ENCODE peak calls at places on chromosome 15, in four cellular contexts. A is HFF-Myc; J is RCC 7860; F is activated CD8-positive, alpha-beta memory T cell treated with anti-CD3 and anti-CD28 coated beads for 4 hours. P is an unnamed sample.

GRCh38 chr15:67547064-67547463 is 4.6 kb downstream of the MAP2K5 start:
- DNase-seq in A (no peak), F (no peak), J (no peak), P (no peak)

GRCh38 chr15:59191855-59192237 is 14.8 kb upstream of the LDHAL6B start:
- DNase-seq in F (no peak), J (peak), A (peak), P (no peak)

GRCh38 chr15:66288796-66289195 is 4.6 kb upstream of the DIS3L start:
- DNase-seq in F (no peak), A (no peak), J (no peak), P (no peak)

GRCh38 chr15:48451241-48451640 is 120.0 kb downstream of the DUT start:
- DNase-seq in A (no peak), F (no peak), J (no peak), P (no peak)

GRCh38 chr15:96115642-96116041 is 214.9 kb upstream of the NR2F2 start:
- DNase-seq in J (peak), A (no peak), F (no peak), P (no peak)

GRCh38 chr15:45106002-45106790 is 7.8 kb downstream of the DUOX2 start:
- DNase-seq in J (no peak), A (no peak), F (no peak), P (no peak)

GRCh38 chr15:100333236-100333635 is 8.5 kb downstream of the ADAMTS17 start:
- DNase-seq in A (no peak), F (no peak), J (no peak), P (no peak)

GRCh38 chr15:40307421-40308165 is at the start of gene PLCB2:
- DNase-seq in A (no peak), J (no peak), F (peak), P (peak)

GRCh38 chr15:73464602-73465001 is 21.6 kb downstream of the REC114 start:
- DNase-seq in J (no peak), A (no peak), F (no peak), P (no peak)

GRCh38 chr15:62558640-62559039 is 393.6 kb upstream of the C2CD4B start:
- DNase-seq in A (no peak), J (no peak), F (no peak), P (no peak)

GRCh38 chr15:71761649-71762048 is 48.7 kb upstream of the NR2E3 start:
- DNase-seq in F (no peak), J (peak), A (peak), P (no peak)

GRCh38 chr15:61070111-61070901 is 158.8 kb downstream of the RORA start:
- DNase-seq in F (no peak), J (no peak), A (no peak), P (no peak)

GRCh38 chr15:57472861-57473260 is 96.6 kb downstream of the CGNL1 start:
- DNase-seq in J (no peak), F (no peak), A (no peak), P (no peak)